ENCODE peak calls at places on chromosomes 5 and 9, in eight cellular contexts. V is IMR-90, D is A549, C is Peyer's patch, H is body of pancreas, O is uterus, L is heart left ventricle, R is HCT116. M is an unnamed sample.

GRCh38 chr5:119105971-119106370 is 35.1 kb downstream of the DMXL1 start:
- DNase-seq in V (no peak), D (no peak), C (no peak), H (no peak), O (no peak), L (no peak), R (no peak), M (no peak)

GRCh38 chr9:110947645-110948044 is 90.6 kb downstream of the LPAR1 start:
- DNase-seq in V (no peak), D (no peak), C (no peak), H (no peak), O (no peak), L (no peak), R (no peak), M (no peak)

GRCh38 chr5:133739381-133739780 is 127.0 kb upstream of the FSTL4 start:
- DNase-seq in V (no peak), D (no peak), C (no peak), H (no peak), O (no peak), L (no peak), R (no peak), M (no peak)

GRCh38 chr5:11240293-11241190 is 479.5 kb upstream of the DAP start:
- DNase-seq in V (no peak), D (no peak), C (no peak), H (no peak), O (no peak), L (no peak), R (no peak), M (no peak)

GRCh38 chr9:37574241-37574721 is 1.9 kb downstream of the FBXO10 start:
- DNase-seq in V (peak; percentile 62), D (no peak), C (no peak), H (no peak), O (no peak), L (no peak), R (no peak), M (no peak)

GRCh38 chr5:36040651-36041536 is 25.8 kb downstream of the UGT3A2 start:
- DNase-seq in V (no peak), D (no peak), C (no peak), H (no peak), O (no peak), L (no peak), R (no peak), M (no peak)

GRCh38 chr9:71929791-71930440 is 18.5 kb downstream of the C9orf85 start:
- DNase-seq in V (peak; percentile 20), D (no peak), C (no peak), H (no peak), O (no peak), L (no peak), R (no peak), M (no peak)

GRCh38 chr9:116479145-116479544 is 208.0 kb upstream of the TRIM32 start:
- DNase-seq in V (peak; percentile 44), D (no peak), C (no peak), H (no peak), O (no peak), L (no peak), R (no peak), M (no peak)

GRCh38 chr9:29564564-29564963 is 1991.3 kb upstream of the C9orf72 start:
- DNase-seq in V (no peak), D (no peak), C (no peak), H (no peak), O (no peak), L (no peak), R (no peak), M (no peak)

GRCh38 chr5:140567136-140567818 is 2.6 kb downstream of the SLC35A4 start:
- DNase-seq in V (no peak), D (no peak), C (no peak), H (no peak), O (no peak), L (no peak), R (no peak), M (no peak)

GRCh38 chr5:160961030-160961429 is 109.0 kb upstream of the ATP10B start:
- DNase-seq in V (no peak), D (no peak), C (no peak), H (no peak), O (no peak), L (no peak), R (no peak), M (no peak)

GRCh38 chr9:120152295-120152694 is 427.7 kb downstream of the CDK5RAP2 start:
- DNase-seq in V (no peak), D (no peak), C (no peak), H (no peak), O (no peak), L (peak; percentile 11), R (no peak), M (no peak)

GRCh38 chr9:82436480-82436879 is 447.9 kb downstream of the SPATA31D1 start:
- DNase-seq in V (peak; percentile 41), D (no peak), C (no peak), H (no peak), O (no peak), L (no peak), R (no peak), M (no peak)

GRCh38 chr9:123048748-123049147 is 15.3 kb downstream of the GPR21 start:
- DNase-seq in V (peak; percentile 60), D (no peak), C (no peak), H (no peak), O (no peak), L (no peak), R (no peak), M (no peak)

GRCh38 chr5:35876454-35876853 is 19.8 kb downstream of the IL7R start:
- DNase-seq in V (peak; percentile 32), D (no peak), C (no peak), H (no peak), O (no peak), L (no peak), R (no peak), M (no peak)

GRCh38 chr5:172102913-172103629 is 85.0 kb downstream of the STK10 start:
- DNase-seq in V (peak; percentile 95), D (peak; percentile 71), C (no peak), H (no peak), O (peak; percentile 74), L (peak; percentile 41), R (peak; percentile 64), M (peak; percentile 72)
- TF ChIP-seq POLR2A in V (no peak), D (no peak), C (no peak), H (no peak), O (no peak), L (no peak), R (no peak), M (no peak)

DNA sequence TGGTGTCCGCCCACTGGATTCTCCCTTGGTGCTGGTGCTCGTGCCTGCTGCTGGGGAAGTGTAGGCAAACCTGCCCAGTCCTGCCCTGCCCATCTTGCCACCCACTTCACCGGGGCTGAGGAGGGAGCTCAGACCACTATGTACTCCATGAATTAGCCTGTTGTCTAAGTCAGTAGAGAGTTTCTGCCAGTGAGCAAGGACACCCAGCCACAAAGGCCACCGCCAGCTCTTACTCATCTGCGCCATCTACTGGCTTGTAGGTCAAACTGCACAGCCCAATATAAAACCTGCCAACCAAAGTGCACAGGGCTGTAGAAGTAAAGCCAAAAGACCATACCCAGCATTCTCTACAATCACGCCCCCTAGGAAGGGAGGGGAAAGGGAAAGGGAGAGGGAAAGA is 102.3 kb downstream of the GLIS3 start:
- DNase-seq in V (no peak), D (no peak), C (no peak), H (no peak), O (no peak), L (no peak), R (no peak), M (peak; percentile 29)
- TF ChIP-seq CTCF in V (no peak), D (peak; percentile 12), C (no peak), H (no peak), O (no peak), L (peak; percentile 27), R (peak; percentile 27), M (peak; percentile 21)

GRCh38 chr5:92637247-92637646 is 943.8 kb downstream of the NR2F1-AS1 start:
- DNase-seq in V (no peak), D (no peak), C (no peak), H (no peak), O (no peak), L (no peak), R (no peak), M (no peak)

GRCh38 chr5:92633821-92634220 is 947.2 kb downstream of the NR2F1-AS1 start:
- DNase-seq in V (peak; percentile 71), D (no peak), C (no peak), H (no peak), O (no peak), L (no peak), R (no peak), M (no peak)

GRCh38 chr5:92637960-92638359 is 943.1 kb downstream of the NR2F1-AS1 start:
- DNase-seq in V (no peak), D (no peak), C (no peak), H (no peak), O (no peak), L (no peak), R (no peak), M (no peak)

GRCh38 chr5:92629574-92629973 is 951.4 kb downstream of the NR2F1-AS1 start:
- DNase-seq in V (no peak), D (no peak), C (no peak), H (no peak), O (no peak), L (no peak), R (no peak), M (no peak)

DNA sequence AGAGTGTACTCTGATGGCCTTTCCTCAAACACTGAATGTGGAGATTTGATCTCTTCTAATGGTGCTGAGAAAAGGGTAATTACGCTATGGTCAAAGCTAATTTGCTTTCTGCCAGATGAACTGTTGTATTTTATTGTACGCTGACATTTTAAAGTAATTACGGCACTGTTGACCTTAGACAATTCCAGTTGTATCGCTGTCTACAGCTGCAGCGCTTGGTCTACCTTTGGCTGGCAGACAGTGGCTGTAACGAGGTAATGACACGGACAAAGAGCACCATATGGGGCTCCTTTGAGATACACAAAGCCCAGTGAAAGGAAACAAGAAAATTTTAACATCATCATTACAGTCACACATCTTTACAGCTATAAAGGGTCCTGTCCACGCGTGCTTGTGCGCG is 946.1 kb downstream of the NR2F1-AS1 start:
- DNase-seq in V (no peak), D (no peak), C (no peak), H (no peak), O (no peak), L (no peak), R (no peak), M (no peak)
- H3K27ac ChIP-seq in V (no peak overlapping the region), D (no peak overlapping the region), C (no peak overlapping the region), H (no peak overlapping the region), O (no peak overlapping the region), L (no peak overlapping the region), R (no peak overlapping the region), M (no peak overlapping the region)

GRCh38 chr9:78026416-78026815 is 5.2 kb downstream of the GNAQ start:
- DNase-seq in V (no peak), D (no peak), C (no peak), H (no peak), O (no peak), L (no peak), R (no peak), M (no peak)

GRCh38 chr9:78026947-78027346 is 4.7 kb downstream of the GNAQ start:
- DNase-seq in V (peak; percentile 63), D (no peak), C (no peak), H (no peak), O (no peak), L (no peak), R (no peak), M (no peak)

GRCh38 chr9:78021692-78022091 is 9.9 kb downstream of the GNAQ start:
- DNase-seq in V (no peak), D (no peak), C (no peak), H (no peak), O (no peak), L (peak; percentile 35), R (no peak), M (no peak)

GRCh38 chr9:78025186-78025585 is 6.4 kb downstream of the GNAQ start:
- DNase-seq in V (no peak), D (no peak), C (no peak), H (no peak), O (no peak), L (no peak), R (no peak), M (no peak)

GRCh38 chr9:78023003-78023741 is 8.4 kb downstream of the GNAQ start:
- DNase-seq in V (peak; percentile 82), D (no peak), C (no peak), H (no peak), O (no peak), L (no peak), R (no peak), M (no peak)
- TF ChIP-seq POLR2A in V (no peak), D (no peak), C (no peak), H (no peak), O (no peak), L (no peak), R (no peak), M (no peak)